ENCODE peak calls at places on chromosomes 7 and 10, in eight cellular contexts. G is GM13977, T is IMR-90, X is tibial nerve, Z is heart right ventricle, W is astrocyte, Y is AG08395, A is Peyer's patch. H is an unnamed sample.

GRCh38 chr7:151410405-151411390 is 860 bp upstream of the WDR86 start:
- DNase-seq in G (no peak), T (no peak), X (no peak), Z (no peak), W (no peak), Y (no peak), A (peak), H (peak)

GRCh38 chr7:107384025-107384424 is 85.8 kb upstream of the GPR22 start:
- DNase-seq in G (no peak), T (no peak), X (no peak), Z (no peak), W (no peak), Y (no peak), A (no peak), H (no peak)

GRCh38 chr7:54188843-54189242 is 353.3 kb upstream of the VSTM2A start:
- DNase-seq in G (no peak), T (no peak), X (no peak), Z (no peak), W (no peak), Y (no peak), A (no peak), H (no peak)

GRCh38 chr7:151641587-151641986 is 121.9 kb upstream of the RHEB start:
- DNase-seq in G (no peak), T (no peak), X (no peak), Z (no peak), W (no peak), Y (no peak), A (no peak), H (no peak)

GRCh38 chr10:29634764-29635625 is at the start of gene SVIL:
- DNase-seq in G (no peak), T (peak), X (peak), Z (peak), W (peak), Y (peak), A (no peak), H (peak)

GRCh38 chr7:73827568-73828106 is 3.2 kb upstream of the CLDN4 start:
- DNase-seq in G (no peak), T (no peak), X (no peak), Z (no peak), W (no peak), Y (no peak), A (peak), H (peak)

GRCh38 chr7:12403287-12404181 is at the start of gene VWDE:
- DNase-seq in G (peak), T (no peak), X (no peak), Z (peak), W (peak), Y (no peak), A (peak), H (peak)

GRCh38 chr7:40947546-40947945 is 755.3 kb downstream of the INHBA start:
- DNase-seq in G (no peak), T (no peak), X (no peak), Z (no peak), W (no peak), Y (no peak), A (no peak), H (no peak)

GRCh38 chr7:129311429-129311828 is 86.6 kb downstream of the AHCYL2 start:
- DNase-seq in G (no peak), T (no peak), X (no peak), Z (no peak), W (no peak), Y (no peak), A (no peak), H (no peak)

GRCh38 chr10:44046605-44047004 is 338.3 kb downstream of the CXCL12 start:
- DNase-seq in G (no peak), T (peak), X (no peak), Z (no peak), W (peak), Y (peak), A (no peak), H (no peak)

GRCh38 chr10:34163075-34163905 is 651.8 kb downstream of the PARD3 start:
- DNase-seq in G (no peak), T (no peak), X (no peak), Z (no peak), W (peak), Y (peak), A (no peak), H (no peak)

GRCh38 chr10:54681136-54681535 is 119.9 kb downstream of the PCDH15 start:
- DNase-seq in G (no peak), T (no peak), X (no peak), Z (no peak), W (no peak), Y (no peak), A (no peak), H (no peak)

GRCh38 chr10:110500515-110500905 is 2.8 kb downstream of the DUSP5 start:
- DNase-seq in G (no peak), T (peak), X (no peak), Z (no peak), W (peak), Y (peak), A (no peak), H (no peak)

GRCh38 chr7:117682681-117683385 is 190.4 kb downstream of the CTTNBP2 start:
- DNase-seq in G (no peak), T (peak), X (no peak), Z (no peak), W (no peak), Y (no peak), A (peak), H (peak)

GRCh38 chr7:79403879-79404278 is 49.6 kb downstream of the MAGI2 start:
- DNase-seq in G (no peak), T (no peak), X (no peak), Z (no peak), W (no peak), Y (no peak), A (no peak), H (no peak)

GRCh38 chr7:12785473-12785872 is 98.0 kb downstream of the ARL4A start:
- DNase-seq in G (no peak), T (no peak), X (no peak), Z (no peak), W (no peak), Y (no peak), A (no peak), H (no peak)

GRCh38 chr10:120580651-120581259 is 123.7 kb downstream of the PLPP4 start:
- DNase-seq in G (no peak), T (no peak), X (no peak), Z (no peak), W (no peak), Y (no peak), A (no peak), H (no peak)

GRCh38 chr7:132333301-132333700 is 243.0 kb downstream of the PLXNA4 start:
- DNase-seq in G (no peak), T (no peak), X (no peak), Z (no peak), W (no peak), Y (no peak), A (no peak), H (no peak)

GRCh38 chr7:1004018-1004880 is 21.3 kb downstream of the CYP2W1 start:
- DNase-seq in G (peak), T (peak), X (no peak), Z (no peak), W (no peak), Y (no peak), A (no peak), H (no peak)

H was measured in iPS-NIHi11.